ENCODE peak calls at places on chromosomes 2 and 18, in six cellular contexts. S is A549, X is ovary, G is IMR-90, J is Peyer's patch, D is testis. K is an unnamed sample.

GRCh38 chr2:165436559-165436958 is 32.9 kb upstream of the CSRNP3 start:
- DNase-seq in S (no peak), X (no peak), G (no peak), J (no peak), D (no peak), K (no peak)

GRCh38 chr2:239564587-239564986 is 163.8 kb upstream of the HDAC4 start:
- DNase-seq in S (no peak), X (no peak), G (no peak), J (peak; percentile 8), D (no peak), K (no peak)

GRCh38 chr18:31134988-31135529 is 27.6 kb downstream of the DSC1 start:
- DNase-seq in S (no peak), X (no peak), G (no peak), J (no peak), D (no peak), K (no peak)

GRCh38 chr2:106944220-106944619 is 58.3 kb upstream of the ST6GAL2 start:
- DNase-seq in S (no peak), X (no peak), G (peak; percentile 10), J (no peak), D (no peak), K (no peak)

GRCh38 chr2:70988726-70989648 is 5.7 kb downstream of the TEX261 start:
- DNase-seq in S (no peak), X (peak; percentile 14), G (no peak), J (no peak), D (peak; percentile 8), K (peak; percentile 5)

GRCh38 chr2:190947139-190947538 is 66.5 kb downstream of the GLS start:
- DNase-seq in S (no peak), X (no peak), G (peak; percentile 40), J (no peak), D (no peak), K (no peak)

GRCh38 chr2:149330127-149331022 is at the start of gene LYPD6:
- DNase-seq in S (peak; percentile 53), X (peak; percentile 77), G (peak; percentile 52), J (peak; percentile 84), D (peak; percentile 80), K (peak; percentile 65)

GRCh38 chr2:182767578-182767977 is 51.5 kb downstream of the DNAJC10 start:
- DNase-seq in S (peak; percentile 4), X (no peak), G (peak; percentile 33), J (no peak), D (no peak), K (no peak)

DNA sequence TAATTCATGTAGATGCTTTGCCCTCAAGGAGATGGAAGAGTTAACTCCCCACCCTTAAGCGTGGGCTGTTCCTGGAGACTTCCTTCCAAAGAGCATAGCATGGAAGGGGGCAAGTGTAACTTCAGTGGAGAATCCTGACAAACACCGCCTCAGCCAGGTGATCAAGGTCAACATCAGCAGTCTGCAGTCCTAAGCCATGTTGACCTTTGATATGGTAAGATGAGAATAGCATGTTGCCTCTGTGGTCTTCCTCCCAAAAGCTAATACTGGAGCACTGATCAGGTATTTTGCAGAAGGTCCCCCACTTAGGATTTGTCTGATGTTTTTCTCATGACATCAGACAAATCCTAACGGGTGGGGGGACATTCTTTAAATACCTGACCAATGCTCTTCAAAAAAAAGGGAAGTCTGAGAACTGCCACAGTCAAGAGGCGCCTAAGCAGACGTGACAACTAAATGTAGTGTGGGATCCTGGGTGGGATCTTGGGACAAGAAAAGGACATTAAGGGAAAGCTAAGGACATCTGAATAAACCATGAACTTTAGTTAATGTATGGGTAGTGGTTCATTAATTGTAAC is 99.2 kb downstream of the NCK2 start:
- DNase-seq in S (no peak), X (no peak), G (no peak), J (no peak), D (no peak), K (no peak)
- TF ChIP-seq POLR2A in S (no peak), X (no peak), G (no peak), J (no peak), D (no peak), K (no peak)

DNA sequence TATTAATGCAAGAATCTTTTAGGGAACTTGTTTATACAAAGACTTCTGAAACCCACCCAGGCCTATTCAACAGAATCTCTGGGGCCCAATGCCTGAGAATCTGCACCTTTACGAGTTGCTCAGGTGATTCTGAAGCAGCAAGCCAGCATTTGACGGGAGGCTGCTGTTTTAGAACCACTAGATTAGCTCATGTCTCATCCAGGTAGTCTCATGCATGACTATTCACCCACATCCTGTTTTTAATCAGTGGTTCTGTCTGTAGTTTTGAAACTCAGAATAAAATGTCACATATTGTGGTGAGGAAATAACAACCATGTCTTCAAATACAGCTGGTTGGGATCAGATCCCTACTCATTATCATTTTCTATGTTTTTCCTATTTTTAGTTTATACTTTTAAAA is 39.5 kb downstream of the CYTIP start:
- DNase-seq in S (no peak), X (no peak), G (no peak), J (no peak), D (no peak), K (no peak)
- TF ChIP-seq POLR2A in S (no peak), X (no peak), G (no peak), J (no peak), D (no peak), K (no peak)

GRCh38 chr2:207934720-207935119 is 90.6 kb downstream of the PLEKHM3 start:
- DNase-seq in S (no peak), X (no peak), G (no peak), J (no peak), D (no peak), K (no peak)

GRCh38 chr2:207933396-207934045 is 91.8 kb downstream of the PLEKHM3 start:
- DNase-seq in S (no peak), X (no peak), G (no peak), J (no peak), D (no peak), K (peak; percentile 32)

GRCh38 chr2:207928079-207928478 is 97.2 kb downstream of the PLEKHM3 start:
- DNase-seq in S (no peak), X (no peak), G (no peak), J (no peak), D (no peak), K (no peak)

GRCh38 chr2:207929923-207930322 is 95.4 kb downstream of the PLEKHM3 start:
- DNase-seq in S (no peak), X (no peak), G (no peak), J (no peak), D (no peak), K (no peak)

DNA sequence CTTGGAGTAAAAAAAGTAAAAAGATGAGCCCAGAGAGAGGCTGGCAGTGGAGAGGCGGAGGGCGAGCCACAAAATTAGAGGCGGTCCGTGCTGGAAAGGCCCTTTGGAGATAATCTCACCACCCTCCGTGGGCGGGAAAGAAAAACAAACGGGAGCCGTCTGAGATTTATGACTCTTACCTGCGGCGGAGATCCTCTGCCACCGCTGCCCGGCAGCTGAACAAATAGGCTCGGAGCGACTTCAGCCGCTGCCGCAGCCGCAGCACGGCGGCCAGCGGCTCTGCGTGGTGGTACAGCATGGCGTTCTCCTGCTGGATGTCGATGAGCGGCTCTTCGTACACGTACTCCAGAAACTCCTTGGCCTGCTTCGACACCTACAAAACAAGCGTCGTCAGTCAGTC is 94.6 kb downstream of the PLEKHM3 start:
- DNase-seq in S (no peak), X (no peak), G (no peak), J (peak; percentile 68), D (peak; percentile 37), K (peak; percentile 77)
- TF ChIP-seq POLR2A in S (no peak), X (no peak), G (no peak), J (no peak), D (no peak), K (peak; percentile 33)

GRCh38 chr2:236552586-236552985 is 17.0 kb upstream of the ACKR3 start:
- DNase-seq in S (no peak), X (no peak), G (no peak), J (no peak), D (no peak), K (no peak)

GRCh38 chr2:236550298-236550697 is 19.3 kb upstream of the ACKR3 start:
- DNase-seq in S (no peak), X (no peak), G (no peak), J (no peak), D (no peak), K (no peak)

GRCh38 chr2:236553522-236553921 is 16.1 kb upstream of the ACKR3 start:
- DNase-seq in S (no peak), X (no peak), G (no peak), J (no peak), D (no peak), K (no peak)

GRCh38 chr2:236550701-236551465 is 18.7 kb upstream of the ACKR3 start:
- DNase-seq in S (no peak), X (no peak), G (no peak), J (no peak), D (no peak), K (no peak)

GRCh38 chr2:236551843-236552542 is 17.6 kb upstream of the ACKR3 start:
- DNase-seq in S (no peak), X (no peak), G (no peak), J (no peak), D (no peak), K (peak; percentile 27)
- TF ChIP-seq POLR2A in S (no peak), X (no peak), G (no peak), J (no peak), D (no peak), K (no peak)